ENCODE peak calls at places on chromosomes 4 and X, in four cellular contexts. B is aorta; H is left ventricle myocardium inferior; K is CD4-positive, alpha-beta memory T cell. E is an unnamed sample.

GRCh38 chrX:131058136-131058868 is at the start of gene ARHGAP36:
- DNase-seq in B (no peak), H (no peak), K (no peak), E (no peak)

GRCh38 chrX:32041181-32041580 is 969.3 kb upstream of the FTHL17 start:
- DNase-seq in B (no peak), H (no peak), K (no peak), E (no peak)

GRCh38 chr4:177093964-177094363 is 215.7 kb upstream of the NEIL3 start:
- DNase-seq in B (no peak), H (no peak), K (no peak), E (no peak)

GRCh38 chr4:183380901-183381300 is 58.7 kb upstream of the CLDN24 start:
- DNase-seq in B (no peak), H (no peak), K (no peak), E (peak; percentile 39)

GRCh38 chrX:9947395-9947794 is 19.8 kb upstream of the CLDN34 start:
- DNase-seq in B (no peak), H (no peak), K (no peak), E (no peak)

GRCh38 chr4:44493924-44494323 is 45.3 kb upstream of the KCTD8 start:
- DNase-seq in B (no peak), H (no peak), K (no peak), E (no peak)

GRCh38 chr4:109410226-109410625 is 23.4 kb upstream of the SEC24B start:
- DNase-seq in B (no peak), H (no peak), K (no peak), E (no peak)

GRCh38 chr4:26148925-26149324 is 171.9 kb upstream of the RBPJ start:
- DNase-seq in B (no peak), H (no peak), K (no peak), E (no peak)

GRCh38 chrX:68647156-68647957 is at the start of gene STARD8:
- DNase-seq in B (peak; percentile 62), H (peak; percentile 24), K (no peak), E (no peak)

GRCh38 chrX:26522501-26522900 is 306.5 kb downstream of the MAGEB5 start:
- DNase-seq in B (no peak), H (no peak), K (no peak), E (no peak)

GRCh38 chr4:165096776-165097175 is 15.9 kb downstream of the TMEM192 start:
- DNase-seq in B (no peak), H (no peak), K (no peak), E (no peak)

GRCh38 chr4:149605601-149606378 is 209.9 kb downstream of the IQCM start:
- DNase-seq in B (no peak), H (no peak), K (no peak), E (no peak)

GRCh38 chr4:158850800-158851644 is 82.2 kb downstream of the FNIP2 start:
- DNase-seq in B (no peak), H (no peak), K (peak; percentile 35), E (no peak)

GRCh38 chr4:57233391-57233790 is 123.2 kb upstream of the IGFBP7 start:
- DNase-seq in B (no peak), H (no peak), K (no peak), E (no peak)

GRCh38 chrX:151153086-151153485 is 23.3 kb upstream of the GPR50 start:
- DNase-seq in B (no peak), H (no peak), K (no peak), E (no peak)

GRCh38 chr4:105956566-105956965 is 61.3 kb downstream of the NPNT start:
- DNase-seq in B (no peak), H (no peak), K (no peak), E (no peak)

GRCh38 chrX:3743821-3744439 is 30.5 kb upstream of the PRKX start:
- DNase-seq in B (no peak), H (no peak), K (peak; percentile 87), E (no peak)

GRCh38 chr4:182835006-182835740 is 82.0 kb downstream of the DCTD start:
- DNase-seq in B (no peak), H (no peak), K (no peak), E (peak; percentile 40)

GRCh38 chr4:96093057-96093456 is 253.2 kb downstream of the PDHA2 start:
- DNase-seq in B (no peak), H (no peak), K (no peak), E (no peak)

GRCh38 chr4:102466298-102466697 is 34.9 kb upstream of the NFKB1 start:
- DNase-seq in B (no peak), H (no peak), K (no peak), E (no peak)

GRCh38 chr4:108060164-108060563 is 70.5 kb downstream of the HADH start:
- DNase-seq in B (no peak), H (no peak), K (no peak), E (no peak)

GRCh38 chr4:89528525-89529133 is 221.0 kb upstream of the GPRIN3 start:
- DNase-seq in B (no peak), H (no peak), K (peak; percentile 17), E (no peak)

GRCh38 chr4:26150948-26151347 is 169.9 kb upstream of the RBPJ start:
- DNase-seq in B (no peak), H (no peak), K (no peak), E (no peak)

GRCh38 chr4:88275949-88276515 is 8.3 kb downstream of the PPM1K start:
- DNase-seq in B (no peak), H (no peak), K (no peak), E (no peak)

GRCh38 chr4:71752383-71753042 is 31.4 kb downstream of the GC start:
- DNase-seq in B (no peak), H (no peak), K (no peak), E (no peak)

GRCh38 chrX:21691512-21692018 is 33.4 kb upstream of the KLHL34 start:
- DNase-seq in B (no peak), H (no peak), K (no peak), E (no peak)

GRCh38 chr4:25536577-25537325 is 118.9 kb upstream of the SLC34A2 start:
- DNase-seq in B (no peak), H (no peak), K (no peak), E (no peak)

GRCh38 chrX:17805120-17805519 is 56.0 kb downstream of the RAI2 start:
- DNase-seq in B (no peak), H (no peak), K (no peak), E (no peak)

GRCh38 chr4:135724426-135724825 is 1522.8 kb upstream of the PABPC4L start:
- DNase-seq in B (no peak), H (no peak), K (no peak), E (no peak)

GRCh38 chr4:126411047-126411446 is 1096.3 kb downstream of the FAT4 start:
- DNase-seq in B (no peak), H (no peak), K (no peak), E (no peak)

GRCh38 chr4:153467897-153468262 is 1.7 kb downstream of the TMEM131L start:
- DNase-seq in B (no peak), H (no peak), K (peak; percentile 49), E (no peak)

GRCh38 chr4:66741081-66741480 is 804.2 kb downstream of the CENPC start:
- DNase-seq in B (no peak), H (no peak), K (no peak), E (no peak)

DNA sequence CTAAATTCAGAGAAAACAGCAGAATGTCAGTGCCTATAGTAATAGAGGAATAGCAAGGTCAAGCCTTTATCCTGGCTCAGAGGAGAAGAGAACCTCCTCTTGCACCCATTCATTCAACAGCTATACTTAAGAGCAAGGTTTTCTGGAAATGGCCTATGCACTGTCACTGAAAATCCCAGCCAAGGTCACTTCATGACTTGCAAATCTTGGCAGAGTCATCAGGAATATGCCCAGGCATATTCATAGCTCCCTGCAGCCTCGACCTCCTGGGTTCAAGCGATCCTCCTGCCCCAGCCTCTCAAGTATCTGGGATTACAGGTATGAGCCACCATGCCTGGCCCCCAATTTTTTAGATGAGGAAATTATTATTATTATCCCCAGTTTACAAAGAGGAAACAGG is 35.8 kb upstream of the NOCT start:
- DNase-seq in B (no peak), H (no peak), K (no peak), E (no peak)
- H3K4me1 ChIP-seq in B (no peaks in the 10 kb centered on the region), H (peaks cover 25% of the 10 kb centered on the region), K (no peaks in the 10 kb centered on the region), E (no peaks in the 10 kb centered on the region)

GRCh38 chr4:86961605-86962295 is 26.9 kb downstream of the AFF1 start:
- DNase-seq in B (no peak), H (no peak), K (no peak), E (no peak)
- H3K4me1 ChIP-seq in B (peaks cover 4% of the 10 kb centered on the region), H (peaks cover 53% of the 10 kb centered on the region), K (peaks cover 18% of the 10 kb centered on the region), E (peaks cover 53% of the 10 kb centered on the region)

GRCh38 chr4:48725414-48725813 is 54.7 kb downstream of the FRYL start:
- DNase-seq in B (no peak), H (no peak), K (no peak), E (no peak)

GRCh38 chr4:48720459-48720858 is 59.6 kb downstream of the FRYL start:
- DNase-seq in B (no peak), H (no peak), K (no peak), E (no peak)

GRCh38 chr4:48718818-48719465 is 61.1 kb downstream of the FRYL start:
- DNase-seq in B (no peak), H (no peak), K (no peak), E (no peak)

GRCh38 chr4:48727666-48728459 is 52.2 kb downstream of the FRYL start:
- DNase-seq in B (no peak), H (no peak), K (no peak), E (no peak)

DNA sequence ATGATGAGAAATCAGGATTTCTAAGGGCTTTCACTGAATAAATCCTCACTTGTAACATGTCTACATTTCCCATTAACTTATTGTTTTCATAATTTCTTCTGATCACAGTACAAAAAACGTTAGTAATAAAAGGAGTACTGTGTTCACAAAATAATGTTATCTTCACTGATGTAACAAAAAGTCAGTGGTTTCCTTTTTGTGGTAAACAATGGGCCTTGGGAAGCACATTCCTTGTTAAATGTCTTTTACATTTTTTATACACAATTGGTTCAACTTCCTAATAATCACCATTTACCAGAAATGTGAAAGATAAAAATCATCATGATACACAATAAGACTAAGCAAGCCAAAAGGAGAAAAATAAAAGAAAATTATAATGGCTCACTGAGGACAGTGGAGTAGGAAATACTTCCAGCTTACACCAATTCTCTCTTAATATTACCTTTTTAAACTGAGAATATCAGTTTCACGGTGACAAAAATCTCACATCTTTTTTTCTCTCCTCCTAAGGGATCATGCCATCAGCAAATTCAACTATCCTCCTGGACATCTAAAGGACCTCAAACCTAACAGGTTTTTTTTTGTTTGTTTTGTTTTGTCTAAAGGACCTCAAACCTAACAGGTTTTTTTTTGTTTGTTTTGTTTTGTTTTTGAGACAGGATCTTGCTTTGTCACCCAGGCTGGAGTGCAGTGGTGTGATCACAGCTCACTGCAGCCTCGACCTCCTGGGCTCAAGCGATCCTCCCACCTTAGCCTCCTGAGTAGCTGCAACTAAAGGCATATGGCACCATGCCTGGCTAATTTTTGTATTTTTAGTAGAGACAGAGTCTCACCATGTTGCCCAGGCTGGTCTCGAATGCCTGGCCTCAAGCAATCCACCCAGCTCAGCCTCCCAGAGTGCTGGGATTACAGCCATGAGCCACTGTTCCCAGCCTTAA is 57.3 kb downstream of the FRYL start:
- DNase-seq in B (no peak), H (no peak), K (no peak), E (no peak)
- H3K4me1 ChIP-seq in B (no peaks in the 10 kb centered on the region), H (peaks cover 62% of the 10 kb centered on the region), K (peaks cover 48% of the 10 kb centered on the region), E (no peaks in the 10 kb centered on the region)

GRCh38 chr4:10097906-10098769 is 18.5 kb downstream of the WDR1 start:
- DNase-seq in B (no peak), H (no peak), K (no peak), E (no peak)
- H3K4me1 ChIP-seq in B (peaks cover 3% of the 10 kb centered on the region), H (peaks cover 94% of the 10 kb centered on the region), K (peaks cover 100% of the 10 kb centered on the region), E (no peaks in the 10 kb centered on the region)

GRCh38 chrX:96502507-96502906 is 182.1 kb upstream of the DIAPH2 start:
- DNase-seq in B (no peak), H (no peak), K (no peak), E (no peak)
- H3K4me1 ChIP-seq in B (no peaks in the 10 kb centered on the region), H (no peaks in the 10 kb centered on the region), K (no peaks in the 10 kb centered on the region), E (no peaks in the 10 kb centered on the region)

GRCh38 chr4:39470402-39470801 is 11.5 kb downstream of the LIAS start:
- DNase-seq in B (no peak), H (no peak), K (no peak), E (no peak)
- H3K4me1 ChIP-seq in B (no peaks in the 10 kb centered on the region), H (no peaks in the 10 kb centered on the region), K (no peaks in the 10 kb centered on the region), E (no peaks in the 10 kb centered on the region)

GRCh38 chr4:2863649-2864048 is 20.0 kb downstream of the ADD1 start:
- DNase-seq in B (no peak), H (no peak), K (no peak), E (no peak)
- H3K4me1 ChIP-seq in B (peaks cover 9% of the 10 kb centered on the region), H (peaks cover 100% of the 10 kb centered on the region), K (peaks cover 87% of the 10 kb centered on the region), E (peaks cover 100% of the 10 kb centered on the region)

E was measured in sigmoid colon.